ENCODE peak calls at places on chromosomes 3 and 15, in four cellular contexts. V is IMR-90, C is K562, J is HepG2. N is an unnamed sample.

GRCh38 chr3:186839874-186840641 is 2.5 kb upstream of the ADIPOQ start:
- DNase-seq in J (no peak), C (no peak), V (no peak), N (no peak)

GRCh38 chr15:25847066-25847465 is 16.1 kb downstream of the ATP10A start:
- DNase-seq in V (no peak), J (no peak), C (no peak), N (no peak)

GRCh38 chr3:46930176-46930944 is 46.2 kb downstream of the CCDC12 start:
- DNase-seq in V (no peak), C (no peak), J (no peak), N (no peak)

GRCh38 chr15:65875458-65875857 is 6.2 kb downstream of the RAB11A start:
- DNase-seq in V (peak; percentile 11), J (no peak), C (no peak), N (no peak)

GRCh38 chr3:197399486-197399885 is 101.1 kb upstream of the DLG1 start:
- DNase-seq in C (no peak), V (no peak), J (no peak), N (no peak)

GRCh38 chr15:67240235-67241131 is 14.0 kb downstream of the AAGAB start:
- DNase-seq in V (no peak), J (peak; percentile 13), C (no peak), N (peak; percentile 57)

GRCh38 chr3:137105277-137105977 is 147.6 kb downstream of the IL20RB start:
- DNase-seq in C (peak; percentile 18), V (peak; percentile 62), J (peak; percentile 41), N (peak; percentile 43)

GRCh38 chr15:78374436-78375393 is 34.6 kb downstream of the CRABP1 start:
- DNase-seq in C (no peak), V (no peak), J (peak; percentile 90), N (peak; percentile 87)

GRCh38 chr3:43296565-43296964 is 10.2 kb downstream of the SNRK start:
- DNase-seq in J (no peak), V (peak; percentile 23), C (peak; percentile 5), N (no peak)

GRCh38 chr3:100436951-100437350 is 35.6 kb downstream of the LNP1 start:
- DNase-seq in C (no peak), V (peak; percentile 32), J (no peak), N (no peak)

GRCh38 chr15:58472821-58473581 is 41.2 kb downstream of the LIPC start:
- DNase-seq in J (no peak), C (no peak), V (peak; percentile 53), N (no peak)

GRCh38 chr3:178083906-178084823 is 452.1 kb upstream of the KCNMB2 start:
- DNase-seq in J (peak; percentile 10), V (no peak), C (peak; percentile 32), N (peak; percentile 11)

GRCh38 chr3:121073011-121073410 is 165.0 kb downstream of the STXBP5L start:
- DNase-seq in J (no peak), V (no peak), C (no peak), N (no peak)

GRCh38 chr3:100093826-100094225 is 20.5 kb downstream of the FILIP1L start:
- DNase-seq in J (no peak), V (no peak), C (no peak), N (no peak)

GRCh38 chr3:12224181-12225147 is 64.4 kb upstream of the PPARG start:
- DNase-seq in C (no peak), V (peak; percentile 49), J (peak; percentile 46), N (peak; percentile 3)

GRCh38 chr15:81865850-81866537 is 179.8 kb downstream of the MEX3B start:
- DNase-seq in J (no peak), C (no peak), V (no peak), N (no peak)

GRCh38 chr3:3631114-3631513 is 168.1 kb upstream of the LRRN1 start:
- DNase-seq in C (no peak), V (peak; percentile 2), J (no peak), N (no peak)

GRCh38 chr15:88249220-88249619 is 7.3 kb downstream of the NTRK3 start:
- DNase-seq in V (no peak), J (no peak), C (no peak), N (no peak)

GRCh38 chr15:85543741-85544155 is 163.3 kb downstream of the AKAP13 start:
- DNase-seq in V (no peak), C (no peak), J (no peak), N (no peak)

GRCh38 chr15:41018534-41018933 is 65.3 kb downstream of the CHAC1 start:
- DNase-seq in C (no peak), V (peak; percentile 65), J (no peak), N (peak; percentile 16)

GRCh38 chr3:52483081-52483480 is 12.1 kb upstream of the STAB1 start:
- DNase-seq in C (no peak), V (no peak), J (no peak), N (no peak)

GRCh38 chr3:128763967-128764366 is 38.0 kb downstream of the RAB7A start:
- DNase-seq in V (no peak), C (peak; percentile 44), J (no peak), N (no peak)

GRCh38 chr3:126911162-126912026 is 71.5 kb upstream of the PLXNA1 start:
- DNase-seq in C (peak; percentile 67), J (peak; percentile 21), V (peak; percentile 90), N (peak; percentile 43)

DNA sequence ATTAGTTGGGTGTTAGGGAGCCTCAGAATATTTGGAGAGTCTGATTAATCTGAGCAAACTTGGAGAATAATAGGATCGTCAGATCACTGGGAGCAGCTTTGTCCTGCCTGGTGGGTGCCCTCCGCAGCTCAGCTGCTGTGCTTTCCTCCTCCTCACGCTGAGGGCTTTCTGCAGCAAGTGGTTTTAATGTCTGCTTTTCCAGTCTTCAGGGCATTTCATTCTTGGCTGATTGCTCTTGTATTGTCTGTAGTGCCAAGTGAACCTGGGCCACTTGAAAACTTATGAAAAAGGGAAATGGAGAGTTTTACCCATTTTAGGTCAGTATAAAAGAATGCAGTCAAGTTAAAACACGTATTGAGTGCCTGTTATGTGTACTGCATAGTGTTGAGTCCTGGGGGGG is 417.3 kb upstream of the SEMA6D start:
- DNase-seq in J (no peak), V (no peak), C (no peak), N (no peak)
- TF ChIP-seq MAZ in J (no peak), V (no peak), C (no peak), N (no peak)

DNA sequence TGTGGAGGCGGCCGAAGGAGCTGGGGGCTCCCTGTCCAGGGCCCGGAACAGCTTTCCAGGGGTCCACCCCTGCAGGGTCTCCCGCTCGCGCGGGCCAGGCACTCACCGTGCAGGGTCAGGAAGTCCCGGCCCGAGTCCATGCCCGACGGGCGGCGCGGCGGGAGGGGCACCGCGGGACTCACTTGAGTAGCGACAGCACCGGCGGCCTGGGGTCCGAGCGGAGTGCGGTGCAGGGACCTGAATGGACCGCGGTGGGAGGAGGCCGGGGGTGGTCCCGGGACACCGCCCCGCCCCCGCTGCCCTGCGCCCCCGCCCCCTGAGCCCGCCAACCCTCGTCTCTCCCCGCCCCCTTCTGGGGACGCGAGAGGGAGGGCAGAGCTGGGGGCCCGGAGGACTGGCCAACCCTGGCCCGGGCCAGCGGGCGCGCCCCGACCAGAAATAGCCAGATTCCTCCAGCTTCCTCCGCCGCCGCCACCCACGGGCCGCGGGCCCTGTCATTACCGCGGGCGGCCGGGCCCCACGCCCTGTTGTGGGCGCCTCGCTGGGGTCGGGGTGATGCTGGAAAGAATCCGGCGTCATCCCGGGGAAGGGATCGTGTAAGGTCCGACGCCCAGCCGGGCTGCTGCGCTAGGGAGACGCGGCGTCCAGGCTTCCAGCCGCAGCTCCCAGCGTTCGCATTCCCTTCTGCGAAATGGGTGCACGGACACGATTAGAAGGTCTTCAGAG is at the start of gene PLCD1:
- DNase-seq in C (peak; percentile 88), V (no peak), J (peak; percentile 33), N (peak; percentile 28)
- TF ChIP-seq MAZ in C (no peak), V (no peak), J (no peak), N (no peak)

GRCh38 chr15:31197497-31198414 is 96.2 kb upstream of the TRPM1 start:
- DNase-seq in C (peak; percentile 56), J (peak; percentile 33), V (no peak), N (no peak)
- TF ChIP-seq MAZ in C (no peak), J (no peak), V (no peak), N (no peak)

GRCh38 chr15:92947071-92947730 is 47.1 kb downstream of the CHD2 start:
- DNase-seq in C (no peak), J (no peak), V (no peak), N (no peak)

GRCh38 chr15:92952451-92952850 is 52.3 kb downstream of the CHD2 start:
- DNase-seq in V (no peak), J (no peak), C (no peak), N (no peak)

GRCh38 chr15:92953569-92953968 is 53.4 kb downstream of the CHD2 start:
- DNase-seq in C (no peak), J (no peak), V (no peak), N (no peak)

GRCh38 chr15:92951800-92952199 is 51.7 kb downstream of the CHD2 start:
- DNase-seq in J (no peak), V (no peak), C (no peak), N (no peak)

DNA sequence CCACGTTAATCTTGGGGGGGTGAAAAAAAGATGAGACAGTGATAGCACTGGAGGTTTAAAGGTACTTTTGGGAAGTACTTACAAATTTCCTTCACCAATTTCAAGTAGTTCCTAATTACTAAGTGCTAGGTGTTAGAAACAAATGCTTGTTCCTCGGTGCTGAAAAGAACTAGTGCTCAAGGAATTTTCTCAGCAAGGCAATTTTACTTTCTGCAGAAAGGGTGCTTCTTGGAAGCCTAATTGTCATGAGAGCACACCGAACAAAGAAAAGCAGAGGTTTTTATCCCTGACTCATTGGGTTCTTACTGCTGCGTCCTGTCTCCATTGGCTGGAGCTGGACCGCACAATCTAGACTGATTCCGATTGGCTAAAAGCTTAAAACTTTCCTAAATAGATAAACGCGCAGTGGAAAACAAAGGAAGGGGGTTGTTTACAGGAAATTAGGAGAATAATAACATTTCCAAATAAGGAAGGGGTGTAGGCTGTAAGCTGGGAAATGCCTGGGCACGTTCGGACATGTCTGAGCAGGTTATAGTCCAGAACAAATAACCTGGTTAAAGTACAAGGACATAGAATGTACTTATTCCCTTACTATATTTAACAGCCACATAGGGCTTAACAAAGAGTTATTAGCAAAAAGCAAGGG is 49.6 kb downstream of the CHD2 start:
- DNase-seq in C (no peak), J (peak; percentile 32), V (no peak), N (peak; percentile 35)
- TF ChIP-seq MAZ in C (no peak), J (no peak), V (no peak), N (no peak)

GRCh38 chr3:119497824-119498187 is 541 bp upstream of the TIMMDC1 start:
- DNase-seq in C (no peak), V (peak; percentile 21), J (peak; percentile 20), N (peak; percentile 19)
- TF ChIP-seq MAZ in C (no peak), V (no peak), J (no peak), N (no peak)

GRCh38 chr3:73502609-73503560 is 121.9 kb downstream of the PDZRN3 start:
- DNase-seq in V (peak; percentile 98), J (peak; percentile 38), C (peak; percentile 55), N (peak; percentile 40)

GRCh38 chr3:73500321-73500720 is 124.4 kb downstream of the PDZRN3 start:
- DNase-seq in C (no peak), V (peak; percentile 34), J (no peak), N (no peak)

GRCh38 chr3:73504852-73505251 is 119.9 kb downstream of the PDZRN3 start:
- DNase-seq in V (no peak), J (no peak), C (no peak), N (no peak)

GRCh38 chr3:73504255-73504654 is 120.5 kb downstream of the PDZRN3 start:
- DNase-seq in V (no peak), J (no peak), C (no peak), N (no peak)

GRCh38 chr3:73503781-73504180 is 121.0 kb downstream of the PDZRN3 start:
- DNase-seq in C (no peak), V (peak; percentile 68), J (no peak), N (no peak)
- TF ChIP-seq MAZ in C (no peak), V (no peak), J (no peak), N (no peak)

GRCh38 chr3:48403533-48404439 is 26.1 kb downstream of the PLXNB1 start:
- DNase-seq in C (no peak), V (no peak), J (no peak), N (no peak)
- TF ChIP-seq MAZ in C (no peak), V (no peak), J (no peak), N (no peak)

N was measured in A549.